ENCODE peak calls at places on chromosomes 13 and 19, in nine cellular contexts. C is adrenal gland, P is foreskin fibroblast, I is mucosa of descending colon, G is HL-60, K is H9, V is IMR-90, B is endothelial cell, S is left ventricle myocardium inferior. T is an unnamed sample.

GRCh38 chr19:38285567-38285966 is 18.5 kb upstream of the C19orf33 start:
- DNase-seq in S (no peak), K (no peak), B (no peak), P (peak), V (peak), G (no peak), C (no peak), I (no peak), T (no peak)

GRCh38 chr19:38898788-38899446 is 501 bp downstream of the SIRT2 start:
- DNase-seq in V (peak), B (no peak), P (peak), C (peak), K (no peak), G (no peak), S (no peak), I (no peak), T (no peak)

GRCh38 chr19:8333771-8334457 is 9.1 kb downstream of the KANK3 start:
- DNase-seq in G (no peak), B (no peak), K (peak), S (no peak), I (no peak), P (no peak), V (no peak), C (no peak), T (no peak)

GRCh38 chr13:104898484-104898883 is 1637.0 kb downstream of the EFNB2 start:
- DNase-seq in I (no peak), C (no peak), K (no peak), P (no peak), B (no peak), V (no peak), G (no peak), S (no peak), T (no peak)

GRCh38 chr13:52848455-52849190 is at the start of gene PCDH8:
- DNase-seq in B (peak), P (no peak), C (peak), V (no peak), G (no peak), K (peak), S (no peak), I (no peak), T (no peak)

GRCh38 chr13:109410868-109411267 is 375.5 kb downstream of the IRS2 start:
- DNase-seq in C (no peak), G (no peak), K (no peak), B (no peak), S (no peak), I (no peak), V (no peak), P (no peak), T (no peak)

GRCh38 chr19:8000298-8001038 is 5.0 kb downstream of the ELAVL1 start:
- DNase-seq in S (no peak), I (no peak), G (no peak), K (no peak), P (no peak), B (no peak), C (no peak), V (no peak), T (no peak)

GRCh38 chr13:61276401-61276800 is 139.2 kb downstream of the PCDH20 start:
- DNase-seq in P (no peak), K (no peak), S (no peak), V (no peak), B (no peak), G (no peak), I (no peak), C (no peak), T (no peak)

GRCh38 chr19:38262585-38263268 is 1.6 kb upstream of the SPINT2 start:
- DNase-seq in K (no peak), C (no peak), B (no peak), P (no peak), I (peak), V (no peak), S (no peak), G (no peak), T (no peak)

GRCh38 chr19:50896591-50897190 is 14.5 kb downstream of the KLK4 start:
- DNase-seq in V (peak), G (no peak), B (no peak), C (peak), K (no peak), P (peak), I (no peak), S (no peak), T (no peak)

DNA sequence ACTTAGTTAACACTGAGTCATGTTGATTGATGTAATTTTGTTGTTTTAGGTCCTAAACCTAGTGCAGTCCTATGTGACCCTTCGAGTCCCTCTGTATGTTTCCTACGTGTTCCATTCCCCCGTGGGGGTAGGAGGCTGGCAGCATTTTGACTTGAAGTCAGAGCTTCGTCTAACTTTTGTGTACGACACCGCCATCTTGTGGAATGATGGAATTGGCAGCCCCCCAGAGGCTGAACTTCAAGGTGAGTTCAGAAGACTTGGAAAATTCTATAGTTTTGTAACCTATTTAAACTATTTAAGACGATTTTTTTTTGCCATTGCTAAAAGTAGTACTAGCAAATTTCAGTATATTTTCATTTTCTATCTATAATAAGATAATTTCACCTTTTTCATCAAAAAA is 117.9 kb downstream of the STOML3 start:
- DNase-seq in C (peak), S (no peak), K (peak), I (peak), B (peak), V (peak), P (peak), G (no peak), T (peak)
- TF ChIP-seq CTCF in C (no peak), S (peak), K (peak), I (no peak), B (peak), V (peak), P (peak), G (peak), T (peak)

GRCh38 chr13:81713201-81713600 is 1372.3 kb upstream of the SPRY2 start:
- DNase-seq in B (no peak), S (no peak), I (no peak), V (no peak), P (no peak), C (no peak), G (no peak), K (no peak), T (no peak)

GRCh38 chr13:81714513-81714912 is 1373.6 kb upstream of the SPRY2 start:
- DNase-seq in S (no peak), P (no peak), B (no peak), V (no peak), I (no peak), G (no peak), C (no peak), K (no peak), T (no peak)
- TF ChIP-seq CTCF in S (no peak), P (no peak), B (no peak), V (no peak), I (no peak), G (no peak), C (no peak), K (peak), T (no peak)

GRCh38 chr13:36850790-36851438 is 31.9 kb downstream of the RFXAP start:
- DNase-seq in I (peak), K (peak), V (no peak), P (no peak), G (no peak), S (no peak), C (no peak), B (peak), T (no peak)

GRCh38 chr13:36847541-36848045 is 28.6 kb downstream of the RFXAP start:
- DNase-seq in B (no peak), V (no peak), S (no peak), P (no peak), C (no peak), G (no peak), I (no peak), K (no peak), T (no peak)

DNA sequence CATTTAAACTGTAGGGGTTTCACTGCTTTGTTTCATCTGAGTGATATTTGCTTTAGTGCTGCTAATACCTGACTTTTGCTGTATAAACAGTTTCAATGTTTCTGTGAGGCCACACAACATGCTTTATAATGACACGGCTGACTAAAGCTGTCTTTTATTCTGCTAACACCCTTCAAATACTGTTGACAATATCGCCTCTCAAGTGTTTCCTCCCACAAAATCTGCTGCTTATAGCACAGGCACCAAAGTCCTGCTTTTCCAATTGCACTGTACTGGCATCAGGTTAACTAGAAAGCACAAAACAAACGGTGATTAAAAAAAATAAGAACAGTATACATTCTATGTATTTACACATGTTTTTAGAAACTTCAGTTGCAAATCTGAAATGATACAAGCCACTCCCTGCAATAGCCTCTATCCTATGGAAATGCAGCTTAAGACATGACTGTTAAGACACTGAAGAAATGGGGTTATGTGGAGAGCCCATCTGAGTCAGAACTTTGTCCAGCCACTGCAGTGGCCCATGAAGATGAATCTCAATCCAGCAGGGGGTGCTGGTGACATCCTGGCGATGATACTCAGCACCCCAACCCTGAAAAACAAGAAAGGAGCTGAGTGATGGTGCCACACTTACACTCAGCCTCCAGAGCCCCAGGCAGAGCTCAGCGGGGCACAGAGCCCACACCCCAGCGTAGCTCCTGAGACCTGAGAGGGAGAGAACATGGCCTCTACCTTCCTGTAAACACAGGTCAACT is 29.4 kb downstream of the RFXAP start:
- DNase-seq in K (no peak), G (no peak), B (no peak), C (no peak), S (no peak), I (peak), P (peak), V (peak), T (no peak)
- TF ChIP-seq CTCF in K (peak), G (no peak), B (peak), C (no peak), S (peak), I (no peak), P (peak), V (peak), T (no peak)

GRCh38 chr13:30142502-30143211 is 164.7 kb downstream of the KATNAL1 start:
- DNase-seq in V (peak), K (peak), B (no peak), G (no peak), S (no peak), C (peak), P (peak), I (peak), T (no peak)
- TF ChIP-seq CTCF in V (no peak), K (no peak), B (no peak), G (no peak), S (no peak), C (no peak), P (no peak), I (no peak), T (no peak)

GRCh38 chr19:2259331-2259730 is 3.1 kb upstream of the JSRP1 start:
- DNase-seq in V (peak), B (no peak), C (no peak), P (no peak), I (no peak), S (no peak), G (no peak), K (no peak), T (no peak)

GRCh38 chr19:2255982-2256685 is at the start of gene JSRP1:
- DNase-seq in I (no peak), B (no peak), V (no peak), C (no peak), S (no peak), K (no peak), G (no peak), P (no peak), T (no peak)

GRCh38 chr19:2266183-2266993 is 10.2 kb upstream of the JSRP1 start:
- DNase-seq in B (no peak), G (peak), K (no peak), I (peak), S (peak), C (peak), V (peak), P (peak), T (peak)

GRCh38 chr19:2260341-2260751 is 4.1 kb upstream of the JSRP1 start:
- DNase-seq in P (no peak), G (no peak), B (no peak), C (no peak), S (no peak), V (no peak), I (peak), K (no peak), T (no peak)

DNA sequence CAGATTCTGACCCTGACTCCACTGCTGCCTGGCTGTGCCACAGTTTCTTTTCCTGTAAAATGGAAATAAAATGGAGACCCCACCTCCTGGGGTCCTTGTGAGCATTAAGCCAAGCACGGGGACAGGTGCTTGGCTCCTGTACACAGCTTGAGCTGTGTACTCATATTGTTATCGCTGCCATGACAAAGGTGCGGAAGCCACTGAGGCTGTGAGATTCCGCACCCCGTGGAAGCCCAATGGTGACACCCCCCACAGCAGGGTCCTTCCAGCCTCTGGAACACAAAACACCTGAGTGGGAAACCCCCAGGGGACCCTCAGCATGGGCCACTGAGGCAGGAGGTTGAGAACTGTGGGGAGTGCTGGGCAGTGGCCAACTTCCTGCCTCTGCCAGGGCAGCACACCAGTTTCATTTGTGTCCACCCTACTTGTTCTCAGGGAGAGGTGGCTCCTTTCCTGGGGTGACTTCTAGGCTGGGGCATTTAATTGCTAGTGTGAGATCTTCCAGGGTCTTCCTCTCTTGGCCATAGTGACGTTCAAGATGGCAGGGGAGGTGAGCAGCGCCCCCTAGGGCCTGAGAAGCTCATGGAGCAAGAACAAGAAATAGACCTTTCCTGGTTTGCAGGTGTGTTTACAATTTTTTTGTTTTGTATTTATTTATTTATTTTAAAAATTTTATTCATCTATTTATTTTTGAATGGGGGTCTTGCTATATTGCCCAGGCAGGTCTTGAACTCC is 5.4 kb upstream of the JSRP1 start:
- DNase-seq in P (no peak), G (no peak), V (no peak), C (no peak), I (peak), S (no peak), B (no peak), K (no peak), T (no peak)
- TF ChIP-seq CTCF in P (peak), G (peak), V (peak), C (peak), I (peak), S (peak), B (peak), K (peak), T (peak)

DNA sequence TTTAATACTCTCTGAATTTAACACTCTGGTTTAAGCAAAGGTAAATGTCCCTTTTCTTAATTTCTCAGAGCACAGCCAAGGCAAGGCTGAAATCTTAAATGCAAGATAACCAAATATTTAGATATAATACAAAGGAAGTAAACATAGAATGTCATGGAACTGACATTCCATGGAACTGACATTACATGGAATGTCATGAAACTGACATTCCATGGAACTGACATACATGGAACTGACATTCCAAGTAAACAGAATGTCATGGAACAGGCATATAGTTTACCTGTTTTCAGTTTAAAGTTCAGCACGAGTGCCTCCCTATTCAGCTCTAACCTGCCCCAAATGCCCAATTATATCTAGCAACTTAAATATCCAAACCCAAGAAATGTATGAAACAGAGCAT is 21.8 kb downstream of the FGF14 start:
- DNase-seq in G (no peak), B (no peak), C (no peak), S (no peak), K (no peak), V (no peak), I (no peak), P (no peak), T (no peak)
- TF ChIP-seq CTCF in G (no peak), B (no peak), C (no peak), S (no peak), K (no peak), V (no peak), I (no peak), P (no peak), T (no peak)

DNA sequence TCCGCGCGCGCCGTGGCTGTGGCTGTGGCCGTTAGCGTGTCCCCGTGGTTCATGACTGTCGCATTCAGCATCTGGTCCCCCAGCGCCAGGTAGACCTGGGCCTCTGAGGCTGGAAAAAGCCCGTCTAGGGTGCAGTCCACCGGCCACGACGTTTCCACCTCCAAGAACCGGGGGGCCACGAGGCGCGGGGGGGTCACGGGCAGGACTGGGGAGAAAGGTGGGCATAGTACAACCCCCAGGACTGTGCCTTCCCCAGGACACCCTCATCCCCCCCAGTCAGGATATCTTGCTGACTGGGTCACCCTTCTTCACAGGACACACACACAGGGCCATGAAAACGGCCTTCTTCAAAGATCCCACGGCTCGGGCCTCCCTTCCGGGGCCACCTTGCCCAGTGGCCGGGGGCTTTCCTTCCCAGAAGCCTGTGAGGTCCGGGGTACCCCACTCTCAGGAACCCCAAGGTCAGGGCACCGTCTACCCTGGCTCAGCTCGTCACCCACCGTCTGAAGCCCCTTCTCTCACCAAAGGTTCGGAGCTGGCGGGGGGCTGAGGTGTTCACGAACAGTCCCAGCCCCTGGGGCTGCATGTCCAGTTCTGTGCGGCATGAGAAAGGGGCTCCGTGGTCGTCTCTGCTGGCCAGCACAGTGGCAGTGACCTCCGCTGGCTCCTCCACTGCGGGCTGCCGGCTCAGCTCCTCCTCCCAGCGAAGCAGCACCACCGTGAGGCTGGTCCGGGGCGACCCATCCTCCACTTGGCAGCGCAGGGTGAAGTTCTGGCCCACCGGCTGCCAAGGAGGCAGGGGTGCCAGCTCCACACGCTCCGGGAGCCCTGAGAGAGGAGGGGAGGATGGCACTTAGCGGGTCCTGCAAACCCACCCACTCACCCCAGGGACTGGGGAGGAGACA is 2.1 kb upstream of the RAVER1 start:
- DNase-seq in B (peak), G (no peak), I (no peak), C (no peak), P (no peak), S (no peak), K (peak), V (no peak), T (no peak)
- TF ChIP-seq CTCF in B (no peak), G (no peak), I (no peak), C (no peak), P (no peak), S (no peak), K (peak), V (no peak), T (no peak)